ENCODE peak calls at places on chromosomes 13 and 19, in ten cellular contexts. S is omental fat pad; K is glutamatergic neuron; W is GM20000; C is osteocyte; E is IMR-90; G is foreskin fibroblast; F is CD8-positive, alpha-beta T cell; V is body of pancreas; A is Peyer's patch. X is an unnamed sample.

GRCh38 chr19:39816287-39817048 is 17.5 kb downstream of the DYRK1B start:
- DNase-seq in G (no peak), F (no peak), W (no peak), S (no peak), C (no peak), V (no peak), A (no peak), E (no peak), K (no peak), X (no peak)

GRCh38 chr13:78596701-78597550 is 6.4 kb downstream of the POU4F1 start:
- DNase-seq in A (no peak), C (no peak), G (no peak), W (peak), E (no peak), F (no peak), S (no peak), K (no peak), V (no peak), X (no peak)

GRCh38 chr13:23983671-23984070 is 86.4 kb upstream of the C1QTNF9B start:
- DNase-seq in K (no peak), V (no peak), E (no peak), S (no peak), A (no peak), G (no peak), W (no peak), C (no peak), F (no peak), X (no peak)

GRCh38 chr13:75694742-75695141 is 58.6 kb downstream of the LMO7 start:
- DNase-seq in C (no peak), A (no peak), V (no peak), F (no peak), K (no peak), E (no peak), G (no peak), W (no peak), S (no peak), X (no peak)

GRCh38 chr19:6239871-6240676 is 39.7 kb downstream of the MLLT1 start:
- DNase-seq in G (no peak), S (no peak), V (no peak), C (no peak), F (no peak), K (peak), E (no peak), W (no peak), A (peak), X (no peak)

GRCh38 chr13:110138009-110138699 is 168.8 kb downstream of the COL4A1 start:
- DNase-seq in W (peak), K (no peak), G (peak), A (no peak), S (peak), F (peak), E (peak), V (peak), C (no peak), X (no peak)

GRCh38 chr13:78030351-78030750 is 111.7 kb upstream of the EDNRB start:
- DNase-seq in C (no peak), A (no peak), K (no peak), G (no peak), F (no peak), E (no peak), V (no peak), S (no peak), W (no peak), X (no peak)

GRCh38 chr13:46339035-46339666 is 47.9 kb downstream of the RUBCNL start:
- DNase-seq in F (no peak), S (no peak), E (peak), G (peak), A (no peak), C (peak), K (no peak), W (peak), V (peak), X (peak)

GRCh38 chr13:91304740-91305139 is 42.7 kb upstream of the MIR17HG start:
- DNase-seq in S (no peak), E (no peak), K (no peak), F (no peak), G (no peak), V (no peak), W (no peak), C (no peak), A (no peak), X (no peak)

GRCh38 chr13:107900775-107901174 is 314.6 kb downstream of the LIG4 start:
- DNase-seq in V (no peak), S (no peak), C (no peak), E (peak), G (no peak), A (no peak), K (no peak), F (no peak), W (no peak), X (peak)

DNA sequence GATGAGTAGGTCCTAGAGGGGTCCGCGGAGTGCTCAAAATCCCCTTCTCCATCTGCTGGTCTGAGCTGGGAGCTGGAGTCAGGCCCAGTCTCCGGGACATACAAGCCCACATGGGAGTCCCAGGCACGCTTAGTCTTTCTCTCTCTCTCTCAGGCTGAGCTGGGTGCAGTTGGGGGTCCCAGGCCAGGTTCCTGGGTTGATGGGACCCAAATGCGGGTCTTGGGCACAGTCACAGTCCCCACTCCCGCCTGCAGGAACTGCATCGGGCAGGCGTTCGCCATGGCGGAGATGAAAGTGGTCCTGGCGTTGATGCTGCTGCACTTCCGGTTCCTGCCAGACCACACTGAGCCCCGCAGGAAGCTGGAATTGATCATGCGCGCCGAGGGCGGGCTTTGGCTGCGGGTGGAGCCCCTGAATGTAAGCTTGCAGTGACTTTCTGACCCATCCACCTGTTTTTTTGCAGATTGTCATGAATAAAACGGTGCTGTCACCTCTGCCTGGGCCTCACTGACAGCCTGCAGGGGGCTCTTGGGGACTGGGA is 23.8 kb downstream of the CYP4F12 start:
- DNase-seq in C (no peak), K (no peak), G (no peak), W (no peak), A (no peak), S (no peak), E (no peak), F (no peak), V (no peak), X (no peak)
- TF ChIP-seq CTCF in C (no peak), K (no peak), G (no peak), W (no peak), A (no peak), S (no peak), E (no peak), F (no peak), V (no peak), X (no peak)

GRCh38 chr19:47509973-47510372 is 4.9 kb downstream of the NAPA start:
- DNase-seq in G (no peak), F (no peak), W (no peak), E (no peak), A (no peak), S (no peak), C (no peak), V (peak), K (no peak), X (no peak)

GRCh38 chr19:47509170-47509847 is 5.6 kb downstream of the NAPA start:
- DNase-seq in C (no peak), S (no peak), E (no peak), V (no peak), W (no peak), F (no peak), A (no peak), G (no peak), K (no peak), X (no peak)

GRCh38 chr19:47511128-47511517 is 3.7 kb downstream of the NAPA start:
- DNase-seq in C (no peak), W (no peak), V (peak), S (no peak), G (no peak), E (no peak), K (no peak), A (no peak), F (no peak), X (no peak)

GRCh38 chr19:47511681-47512080 is 3.2 kb downstream of the NAPA start:
- DNase-seq in V (peak), A (peak), F (no peak), K (peak), G (peak), S (no peak), C (no peak), W (no peak), E (peak), X (no peak)

DNA sequence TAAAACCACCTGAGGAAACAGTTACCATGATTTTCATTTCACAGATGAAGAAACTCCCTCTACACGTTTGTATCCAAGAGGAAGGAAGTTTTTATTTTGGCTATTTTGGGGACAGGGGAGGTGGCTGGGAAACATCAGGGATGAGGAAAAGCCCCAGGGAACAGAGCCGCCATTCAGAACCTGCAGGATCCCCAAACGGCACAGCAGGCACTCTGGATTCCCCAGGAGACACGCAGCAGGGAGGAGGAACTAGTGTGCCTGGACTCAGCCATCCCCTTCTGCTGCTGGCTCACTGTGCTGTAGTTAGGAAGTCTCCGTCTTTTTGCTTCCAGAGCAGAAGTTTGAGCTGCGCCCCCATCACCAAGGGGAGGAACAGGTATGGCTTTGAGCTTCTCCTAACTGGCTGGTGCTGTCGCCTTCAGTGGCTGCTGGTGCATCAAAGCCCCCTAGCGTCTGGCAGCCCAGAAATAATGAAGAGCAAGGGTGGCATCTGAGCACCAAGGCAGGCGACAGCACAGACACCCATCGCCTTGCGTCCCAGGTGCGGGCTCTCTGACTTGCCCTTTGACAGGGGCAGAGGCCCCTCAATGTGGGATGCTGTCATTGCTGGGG is 4.2 kb downstream of the NAPA start:
- DNase-seq in K (no peak), W (no peak), S (no peak), A (no peak), G (no peak), C (no peak), E (no peak), V (no peak), F (no peak), X (no peak)
- TF ChIP-seq CTCF in K (no peak), W (no peak), S (no peak), A (no peak), G (no peak), C (no peak), E (no peak), V (no peak), F (no peak), X (no peak)

DNA sequence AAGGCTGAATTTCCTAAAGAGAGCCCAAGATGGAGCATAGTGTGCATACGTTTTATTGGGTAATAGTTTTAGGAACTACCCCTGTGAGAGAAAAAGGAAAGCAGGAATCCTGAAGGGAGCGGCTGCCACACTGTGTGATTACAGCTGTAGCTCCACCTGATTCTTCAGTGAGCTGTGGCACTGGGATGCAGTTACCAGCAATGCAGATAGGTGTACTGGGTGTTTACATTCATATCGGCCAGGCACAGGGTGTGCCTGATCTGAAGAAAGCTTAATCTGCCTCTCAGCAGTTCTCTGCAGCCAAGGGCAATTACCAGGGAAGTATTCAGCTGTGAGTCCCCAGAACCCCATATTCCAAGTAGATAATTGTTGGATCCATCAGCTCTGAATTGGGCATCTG is 1541.8 kb downstream of the EFNB2 start:
- DNase-seq in C (no peak), E (no peak), S (no peak), W (no peak), K (no peak), A (no peak), V (no peak), G (no peak), F (no peak), X (no peak)
- TF ChIP-seq CTCF in C (no peak), E (no peak), S (no peak), W (no peak), K (no peak), A (no peak), V (no peak), G (no peak), F (no peak), X (no peak)

GRCh38 chr19:23817519-23817918 is 58.8 kb upstream of the ZNF681 start:
- DNase-seq in W (peak), A (no peak), F (peak), E (peak), S (no peak), C (no peak), V (peak), K (peak), G (peak), X (no peak)
- TF ChIP-seq CTCF in W (peak), A (peak), F (peak), E (no peak), S (no peak), C (no peak), V (no peak), K (no peak), G (peak), X (peak)

X was measured in astrocyte of the cerebellum.